ENCODE peak calls at places on chromosome 17, in nine cellular contexts. O is NCI-H1930; V is tibial artery; G is activated CD4-positive, alpha-beta T cell treated with anti-CD3 and anti-CD28 coated beads for 24 hours; X is ureter; C is brain microvascular endothelial cell; F is fibroblast of lung; H is cardiac muscle cell; I is EL. Q is an unnamed sample.

GRCh38 chr17:49146620-49147306 is 14.2 kb downstream of the B4GALNT2 start:
- DNase-seq in O (no peak), V (no peak), G (no peak), X (no peak), C (peak), F (peak), H (no peak), I (peak), Q (peak)

GRCh38 chr17:8224891-8225812 is 14.8 kb upstream of the AURKB start:
- DNase-seq in O (no peak), V (no peak), G (no peak), X (no peak), C (no peak), F (no peak), H (no peak), I (no peak), Q (no peak)

GRCh38 chr17:21495281-21495680 is 119.1 kb downstream of the KCNJ12 start:
- DNase-seq in O (no peak), V (peak), G (no peak), X (no peak), C (no peak), F (no peak), H (no peak), I (no peak), Q (no peak)

GRCh38 chr17:43570518-43570928 is 24.4 kb upstream of the ETV4 start:
- DNase-seq in O (no peak), V (no peak), G (no peak), X (no peak), C (peak), F (peak), H (no peak), I (peak), Q (peak)

GRCh38 chr17:40980594-40980993 is 3.5 kb downstream of the KRT40 start:
- DNase-seq in O (no peak), V (no peak), G (no peak), X (no peak), C (no peak), F (no peak), H (peak), I (no peak), Q (peak)

GRCh38 chr17:73765824-73766563 is 121.7 kb upstream of the SDK2 start:
- DNase-seq in O (peak), V (no peak), G (no peak), X (no peak), C (no peak), F (no peak), H (no peak), I (no peak), Q (no peak)

GRCh38 chr17:29620779-29621500 is 1.8 kb downstream of the CORO6 start:
- DNase-seq in O (no peak), V (peak), G (no peak), X (no peak), C (no peak), F (no peak), H (no peak), I (no peak), Q (no peak)

GRCh38 chr17:4679652-4680051 is 24.3 kb downstream of the PELP1 start:
- DNase-seq in O (no peak), V (no peak), G (no peak), X (no peak), C (peak), F (peak), H (no peak), I (peak), Q (peak)

GRCh38 chr17:77441130-77441920 is 300.6 kb downstream of the SEC14L1 start:
- DNase-seq in O (no peak), V (no peak), G (no peak), X (no peak), C (no peak), F (no peak), H (no peak), I (no peak), Q (no peak)

GRCh38 chr17:59634632-59635561 is 15.2 kb downstream of the CLTC start:
- DNase-seq in O (no peak), V (no peak), G (no peak), X (no peak), C (no peak), F (no peak), H (no peak), I (no peak), Q (no peak)

GRCh38 chr17:9645858-9646555 is 690 bp downstream of the USP43 start:
- DNase-seq in O (peak), V (no peak), G (no peak), X (peak), C (no peak), F (no peak), H (peak), I (peak), Q (no peak)

GRCh38 chr17:57228921-57229320 is 27.4 kb upstream of the MSI2 start:
- DNase-seq in O (no peak), V (no peak), G (no peak), X (no peak), C (no peak), F (no peak), H (no peak), I (no peak), Q (no peak)

Q was measured in LHCN-M2.